ENCODE peak calls at places on chromosomes 7 and 10, in ten cellular contexts. T is mammary epithelial cell, Q is colonic mucosa, B is GM06990, H is fibroblast of mammary gland, J is heart right ventricle, P is transverse colon, E is upper lobe of right lung, L is cardiac fibroblast, X is progenitor cell of endocrine pancreas. G is an unnamed sample.

GRCh38 chr7:98913026-98913425 is 34.7 kb downstream of the TRRAP start:
- DNase-seq in J (no peak), T (no peak), P (no peak), E (no peak), L (no peak), Q (no peak), X (no peak), H (no peak), B (no peak), G (no peak)

GRCh38 chr10:83164134-83164533 is 975.2 kb upstream of the GHITM start:
- DNase-seq in T (no peak), Q (no peak), L (no peak), E (no peak), B (no peak), X (no peak), P (no peak), J (no peak), H (no peak), G (no peak)

GRCh38 chr10:32445036-32445435 is 904 bp upstream of the CCDC7 start:
- DNase-seq in P (no peak), E (no peak), X (no peak), Q (no peak), J (no peak), H (peak; percentile 3), T (no peak), L (peak; percentile 5), B (no peak), G (no peak)

GRCh38 chr10:68212721-68213352 is 19.1 kb downstream of the ATOH7 start:
- DNase-seq in T (peak; percentile 46), L (peak; percentile 66), B (no peak), E (no peak), J (no peak), P (no peak), H (peak; percentile 58), Q (no peak), X (no peak), G (no peak)

GRCh38 chr7:106042196-106042611 is 69.9 kb downstream of the SYPL1 start:
- DNase-seq in E (no peak), T (no peak), B (no peak), P (no peak), Q (no peak), H (no peak), L (no peak), J (no peak), X (no peak), G (no peak)

GRCh38 chr10:95474228-95475002 is 86.8 kb downstream of the SORBS1 start:
- DNase-seq in B (no peak), P (no peak), J (peak; percentile 45), H (peak; percentile 72), L (peak; percentile 72), E (no peak), X (no peak), Q (peak; percentile 55), T (peak; percentile 40), G (no peak)

GRCh38 chr10:104309980-104310978 is 28.0 kb downstream of the ITPRIP start:
- DNase-seq in P (no peak), X (no peak), E (peak; percentile 45), H (peak; percentile 97), L (peak; percentile 96), B (no peak), T (peak; percentile 59), J (peak; percentile 79), Q (no peak), G (no peak)

GRCh38 chr10:91010952-91011351 is 90.1 kb upstream of the ANKRD1 start:
- DNase-seq in H (peak; percentile 36), E (no peak), T (peak; percentile 8), P (no peak), Q (no peak), X (no peak), L (peak; percentile 28), J (no peak), B (no peak), G (no peak)

GRCh38 chr7:157407512-157408257 is 70.9 kb downstream of the DNAJB6 start:
- DNase-seq in X (no peak), P (no peak), B (no peak), T (no peak), Q (no peak), H (no peak), L (no peak), J (no peak), E (peak; percentile 53), G (no peak)

GRCh38 chr10:78516741-78517140 is 483.1 kb downstream of the RPS24 start:
- DNase-seq in T (no peak), P (no peak), L (no peak), H (no peak), J (no peak), B (no peak), E (no peak), Q (peak; percentile 14), X (no peak), G (no peak)

GRCh38 chr7:97731736-97732370 is at the start of gene TAC1:
- DNase-seq in T (no peak), X (peak; percentile 14), P (no peak), B (no peak), H (peak; percentile 66), L (peak; percentile 23), E (no peak), Q (no peak), J (no peak), G (peak; percentile 64)

GRCh38 chr10:110612073-110612472 is 32.1 kb upstream of the RBM20 start:
- DNase-seq in Q (no peak), H (no peak), T (no peak), P (no peak), E (no peak), B (peak; percentile 51), J (no peak), L (no peak), X (no peak), G (no peak)

GRCh38 chr7:152086513-152086912 is 61.0 kb downstream of the GALNT11 start:
- DNase-seq in J (no peak), E (no peak), T (peak; percentile 13), P (no peak), B (no peak), H (no peak), L (no peak), Q (no peak), X (no peak), G (no peak)

GRCh38 chr10:71752391-71753090 is 20.8 kb downstream of the VSIR start:
- DNase-seq in L (no peak), J (no peak), B (no peak), H (no peak), P (peak; percentile 70), Q (no peak), E (peak; percentile 60), X (no peak), T (no peak), G (no peak)

DNA sequence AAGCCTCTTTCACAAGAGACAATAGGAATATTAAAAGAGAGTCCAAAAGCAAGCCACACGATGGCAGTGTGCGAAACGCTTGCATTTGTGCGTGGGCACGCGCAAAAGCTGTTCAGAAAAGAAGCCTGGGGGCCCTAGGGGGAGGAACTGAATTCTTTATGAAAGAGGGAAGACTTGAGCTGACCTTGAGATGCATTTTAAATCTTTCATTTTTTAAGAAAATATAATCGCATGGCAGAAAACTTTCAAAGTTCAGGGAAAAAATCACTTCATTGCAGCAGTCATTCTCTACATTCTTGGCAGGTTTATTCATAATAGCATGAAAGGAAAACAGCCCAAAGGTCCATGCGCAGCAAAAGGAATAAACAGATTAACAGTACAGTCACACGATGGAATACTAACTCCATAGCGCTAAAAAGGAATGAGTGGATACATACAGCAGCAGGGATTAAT is 206.5 kb upstream of the PRKCQ start:
- DNase-seq in P (no peak), J (no peak), T (peak; percentile 48), L (peak; percentile 46), E (no peak), B (no peak), X (no peak), H (peak; percentile 71), Q (no peak), G (no peak)
- TF ChIP-seq CTCF in P (peak; percentile 18), J (peak; percentile 31), T (peak; percentile 66), L (peak; percentile 26), E (peak; percentile 32), B (no peak), X (peak; percentile 21), H (peak; percentile 68), Q (no peak), G (no peak)

GRCh38 chr7:75718390-75719031 is 20.2 kb downstream of the HIP1 start:
- DNase-seq in B (no peak), P (no peak), Q (no peak), H (no peak), J (no peak), X (no peak), E (no peak), L (no peak), T (no peak), G (no peak)
- TF ChIP-seq CTCF in B (no peak), P (no peak), Q (no peak), H (no peak), J (no peak), X (no peak), E (no peak), L (no peak), T (no peak), G (no peak)

GRCh38 chr7:27213904-27214586 is 14.2 kb upstream of the HOXA13 start:
- DNase-seq in H (no peak), L (no peak), T (no peak), B (no peak), P (no peak), X (no peak), J (no peak), Q (no peak), E (peak; percentile 60), G (no peak)
- TF ChIP-seq CTCF in H (no peak), L (no peak), T (no peak), B (no peak), P (no peak), X (no peak), J (no peak), Q (no peak), E (no peak), G (no peak)

GRCh38 chr7:114957434-114957833 is 35.5 kb downstream of the MDFIC start:
- DNase-seq in P (no peak), J (no peak), X (no peak), E (no peak), Q (no peak), L (no peak), T (no peak), H (no peak), B (no peak), G (no peak)

GRCh38 chr7:114952296-114952695 is 30.4 kb downstream of the MDFIC start:
- DNase-seq in X (no peak), P (no peak), J (no peak), B (no peak), E (no peak), T (no peak), H (no peak), Q (no peak), L (no peak), G (no peak)

GRCh38 chr7:114956702-114957101 is 34.8 kb downstream of the MDFIC start:
- DNase-seq in H (no peak), E (no peak), P (no peak), Q (no peak), T (no peak), L (no peak), X (no peak), J (no peak), B (no peak), G (no peak)

GRCh38 chr7:114949227-114949626 is 27.3 kb downstream of the MDFIC start:
- DNase-seq in H (no peak), E (no peak), J (no peak), Q (no peak), T (no peak), B (no peak), L (no peak), P (no peak), X (no peak), G (no peak)

DNA sequence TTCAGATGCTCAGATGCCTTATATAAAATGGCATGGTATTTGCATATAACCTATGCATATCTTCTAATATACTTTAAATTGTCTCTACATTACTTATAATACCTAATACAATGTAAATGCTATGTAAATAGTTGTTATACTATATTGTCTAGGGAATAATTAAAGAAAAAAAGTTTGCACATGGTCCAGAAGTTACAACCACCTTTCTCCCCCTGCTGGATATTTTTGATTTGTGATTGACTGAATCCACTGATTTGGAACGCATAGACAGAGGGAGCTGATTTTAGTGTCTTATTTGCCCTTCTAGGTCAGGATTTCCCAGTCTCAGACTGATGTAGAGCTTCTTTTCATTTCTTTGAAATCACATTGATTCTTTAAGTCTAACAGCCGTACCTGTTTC is 31.8 kb downstream of the MDFIC start:
- DNase-seq in H (no peak), E (no peak), L (no peak), T (no peak), Q (no peak), J (no peak), X (no peak), P (no peak), B (no peak), G (no peak)
- TF ChIP-seq CTCF in H (peak; percentile 11), E (no peak), L (no peak), T (no peak), Q (no peak), J (no peak), X (no peak), P (no peak), B (no peak), G (no peak)

G was measured in nephron progenitor cell.